ENCODE peak calls at places on chromosome 11, in ten cellular contexts. B, P, G, K, L, U, H, D, A and F are unnamed samples.

GRCh38 chr11:36446135-36446534 is 63.9 kb downstream of the TRAF6 start:
- DNase-seq in L (no peak), H (no peak), D (no peak), U (no peak), P (no peak), A (no peak), K (no peak), G (no peak), B (no peak), F (no peak)

GRCh38 chr11:2382129-2382517 is 5.0 kb downstream of the CD81 start:
- DNase-seq in K (no peak), B (no peak), G (no peak), L (no peak), A (peak; percentile 13), U (no peak), H (no peak), D (no peak), P (no peak), F (no peak)

GRCh38 chr11:98069861-98070260 is 950.9 kb upstream of the CNTN5 start:
- DNase-seq in K (no peak), G (no peak), B (no peak), U (no peak), L (no peak), H (no peak), A (no peak), P (no peak), D (no peak), F (no peak)

GRCh38 chr11:12897867-12898266 is 111.2 kb upstream of the RASSF10 start:
- DNase-seq in U (no peak), G (no peak), H (no peak), B (no peak), P (no peak), D (no peak), L (no peak), K (no peak), A (no peak), F (peak; percentile 41)

GRCh38 chr11:132402056-132402684 is 1031.8 kb downstream of the NTM start:
- DNase-seq in G (no peak), B (peak; percentile 38), U (no peak), K (no peak), A (peak; percentile 13), D (peak; percentile 6), L (no peak), H (peak; percentile 30), P (no peak), F (no peak)

GRCh38 chr11:110000045-110000502 is 93.1 kb upstream of the ZC3H12C start:
- DNase-seq in H (peak; percentile 86), P (peak; percentile 60), A (no peak), G (no peak), B (peak; percentile 87), K (no peak), D (peak; percentile 98), L (no peak), U (no peak), F (peak; percentile 84)

GRCh38 chr11:38553033-38553432 is 1955.0 kb upstream of the RAG2 start:
- DNase-seq in H (no peak), K (peak; percentile 1), U (no peak), P (no peak), L (no peak), G (no peak), A (no peak), B (peak; percentile 3), D (peak; percentile 66), F (no peak)

GRCh38 chr11:104113541-104113940 is 50.4 kb downstream of the PDGFD start:
- DNase-seq in A (no peak), G (no peak), K (no peak), U (no peak), D (no peak), L (no peak), B (no peak), P (no peak), H (no peak), F (no peak)